ENCODE peak calls at places on chromosomes 12 and 14, in four cellular contexts. One of them, this sample, is unnamed.

GRCh38 chr12:45309826-45310626 is 94.1 kb downstream of the ANO6 start:
- DNase-seq in NCI-H1092 treated with DMSO at 0.1 percent for 48 hours: no peak
- DNase-seq in ELR: no peak
- DNase-seq in GM13976: no peak
- DNase-seq in this sample: peak; percentile 93

GRCh38 chr14:104528496-104528895 is 51.1 kb upstream of the C14orf180 start:
- DNase-seq in NCI-H1092 treated with DMSO at 0.1 percent for 48 hours: no peak
- DNase-seq in ELR: no peak
- DNase-seq in GM13976: no peak
- DNase-seq in this sample: no peak

GRCh38 chr14:28542040-28542439 is 224.5 kb upstream of the FOXG1 start:
- DNase-seq in NCI-H1092 treated with DMSO at 0.1 percent for 48 hours: no peak
- DNase-seq in ELR: no peak
- DNase-seq in GM13976: no peak
- DNase-seq in this sample: no peak

GRCh38 chr14:89399594-89400068 is 17.4 kb downstream of the FOXN3 start:
- DNase-seq in NCI-H1092 treated with DMSO at 0.1 percent for 48 hours: no peak
- DNase-seq in ELR: peak; percentile 22
- DNase-seq in GM13976: no peak
- DNase-seq in this sample: peak; percentile 81

GRCh38 chr14:63663428-63664142 is 21.9 kb upstream of the WDR89 start:
- DNase-seq in NCI-H1092 treated with DMSO at 0.1 percent for 48 hours: no peak
- DNase-seq in ELR: peak; percentile 27
- DNase-seq in GM13976: peak; percentile 25
- DNase-seq in this sample: peak; percentile 35

GRCh38 chr14:95498622-95499353 is 17.7 kb downstream of the SYNE3 start:
- DNase-seq in NCI-H1092 treated with DMSO at 0.1 percent for 48 hours: peak; percentile 65
- DNase-seq in ELR: no peak
- DNase-seq in GM13976: no peak
- DNase-seq in this sample: peak; percentile 63

GRCh38 chr14:60590907-60591510 is 58.3 kb downstream of the SIX1 start:
- DNase-seq in NCI-H1092 treated with DMSO at 0.1 percent for 48 hours: no peak
- DNase-seq in ELR: no peak
- DNase-seq in GM13976: no peak
- DNase-seq in this sample: peak; percentile 41

GRCh38 chr14:54200726-54201125 is 196.1 kb upstream of the CDKN3 start:
- DNase-seq in NCI-H1092 treated with DMSO at 0.1 percent for 48 hours: no peak
- DNase-seq in ELR: peak; percentile 33
- DNase-seq in GM13976: no peak
- DNase-seq in this sample: peak; percentile 93

GRCh38 chr12:88726806-88727722 is 146.8 kb upstream of the KITLG start:
- DNase-seq in NCI-H1092 treated with DMSO at 0.1 percent for 48 hours: no peak
- DNase-seq in ELR: peak; percentile 81
- DNase-seq in GM13976: no peak
- DNase-seq in this sample: peak; percentile 72

GRCh38 chr12:34396006-34396860 is 373.9 kb downstream of the ALG10 start:
- DNase-seq in NCI-H1092 treated with DMSO at 0.1 percent for 48 hours: no peak
- DNase-seq in ELR: no peak
- DNase-seq in GM13976: peak; percentile 6
- DNase-seq in this sample: no peak

GRCh38 chr14:94022532-94023411 is 3.4 kb upstream of the OTUB2 start:
- DNase-seq in NCI-H1092 treated with DMSO at 0.1 percent for 48 hours: no peak
- DNase-seq in ELR: no peak
- DNase-seq in GM13976: no peak
- DNase-seq in this sample: no peak

GRCh38 chr14:54704768-54705167 is 137.8 kb downstream of the SAMD4A start:
- DNase-seq in NCI-H1092 treated with DMSO at 0.1 percent for 48 hours: no peak
- DNase-seq in ELR: no peak
- DNase-seq in GM13976: no peak
- DNase-seq in this sample: no peak

GRCh38 chr12:130357729-130358330 is 20.1 kb downstream of the PIWIL1 start:
- DNase-seq in NCI-H1092 treated with DMSO at 0.1 percent for 48 hours: no peak
- DNase-seq in ELR: no peak
- DNase-seq in GM13976: no peak
- DNase-seq in this sample: no peak

GRCh38 chr14:51872396-51872795 is 12.0 kb downstream of the GNG2 start:
- DNase-seq in NCI-H1092 treated with DMSO at 0.1 percent for 48 hours: peak; percentile 26
- DNase-seq in ELR: no peak
- DNase-seq in GM13976: no peak
- DNase-seq in this sample: no peak

GRCh38 chr12:92675092-92675865 is 27.5 kb upstream of the PLEKHG7 start:
- DNase-seq in NCI-H1092 treated with DMSO at 0.1 percent for 48 hours: no peak
- DNase-seq in ELR: peak; percentile 10
- DNase-seq in GM13976: no peak
- DNase-seq in this sample: no peak

GRCh38 chr14:22282429-22282828 is 306.6 kb downstream of the DAD1 start:
- DNase-seq in NCI-H1092 treated with DMSO at 0.1 percent for 48 hours: no peak
- DNase-seq in ELR: no peak
- DNase-seq in GM13976: peak; percentile 24
- DNase-seq in this sample: no peak

GRCh38 chr12:100190013-100190394 is 10.6 kb upstream of the ACTR6 start:
- DNase-seq in NCI-H1092 treated with DMSO at 0.1 percent for 48 hours: no peak
- DNase-seq in ELR: no peak
- DNase-seq in GM13976: no peak
- DNase-seq in this sample: peak; percentile 3

GRCh38 chr12:50249464-50250229 is 33.7 kb downstream of the LIMA1 start:
- DNase-seq in NCI-H1092 treated with DMSO at 0.1 percent for 48 hours: no peak
- DNase-seq in ELR: no peak
- DNase-seq in GM13976: no peak
- DNase-seq in this sample: no peak

GRCh38 chr14:53758141-53758540 is 198.5 kb downstream of the BMP4 start:
- DNase-seq in NCI-H1092 treated with DMSO at 0.1 percent for 48 hours: no peak
- DNase-seq in ELR: no peak
- DNase-seq in GM13976: no peak
- DNase-seq in this sample: no peak

GRCh38 chr12:95102916-95103671 is 29.7 kb upstream of the NR2C1 start:
- DNase-seq in NCI-H1092 treated with DMSO at 0.1 percent for 48 hours: peak; percentile 78
- DNase-seq in ELR: peak; percentile 97
- DNase-seq in GM13976: peak; percentile 65
- DNase-seq in this sample: peak; percentile 93

GRCh38 chr12:31343139-31343538 is 17.2 kb upstream of the SINHCAF start:
- DNase-seq in NCI-H1092 treated with DMSO at 0.1 percent for 48 hours: no peak
- DNase-seq in ELR: no peak
- DNase-seq in GM13976: no peak
- DNase-seq in this sample: no peak

GRCh38 chr12:121719926-121720414 is 7.4 kb downstream of the TMEM120B start:
- DNase-seq in NCI-H1092 treated with DMSO at 0.1 percent for 48 hours: no peak
- DNase-seq in ELR: peak; percentile 91
- DNase-seq in GM13976: no peak
- DNase-seq in this sample: peak; percentile 88

GRCh38 chr14:31083781-31084180 is 57.6 kb upstream of the STRN3 start:
- DNase-seq in NCI-H1092 treated with DMSO at 0.1 percent for 48 hours: no peak
- DNase-seq in ELR: no peak
- DNase-seq in GM13976: no peak
- DNase-seq in this sample: no peak

GRCh38 chr14:62988967-62989366 is 56.3 kb downstream of the KCNH5 start:
- DNase-seq in NCI-H1092 treated with DMSO at 0.1 percent for 48 hours: no peak
- DNase-seq in ELR: no peak
- DNase-seq in GM13976: no peak
- DNase-seq in this sample: no peak

GRCh38 chr12:18849761-18850160 is 111.8 kb downstream of the CAPZA3 start:
- DNase-seq in NCI-H1092 treated with DMSO at 0.1 percent for 48 hours: no peak
- DNase-seq in ELR: no peak
- DNase-seq in GM13976: no peak
- DNase-seq in this sample: peak; percentile 34

GRCh38 chr14:69076341-69076740 is 76.6 kb downstream of the DCAF5 start:
- DNase-seq in NCI-H1092 treated with DMSO at 0.1 percent for 48 hours: no peak
- DNase-seq in ELR: no peak
- DNase-seq in GM13976: no peak
- DNase-seq in this sample: no peak

GRCh38 chr12:111828338-111828979 is 13.6 kb upstream of the MAPKAPK5 start:
- DNase-seq in NCI-H1092 treated with DMSO at 0.1 percent for 48 hours: no peak
- DNase-seq in ELR: no peak
- DNase-seq in GM13976: no peak
- DNase-seq in this sample: no peak

GRCh38 chr14:72563676-72564075 is 330.2 kb downstream of the DPF3 start:
- DNase-seq in NCI-H1092 treated with DMSO at 0.1 percent for 48 hours: no peak
- DNase-seq in ELR: no peak
- DNase-seq in GM13976: peak; percentile 13
- DNase-seq in this sample: no peak

GRCh38 chr12:28409892-28410291 is 219.6 kb downstream of the CCDC91 start:
- DNase-seq in NCI-H1092 treated with DMSO at 0.1 percent for 48 hours: no peak
- DNase-seq in ELR: peak; percentile 52
- DNase-seq in GM13976: no peak
- DNase-seq in this sample: peak; percentile 15

GRCh38 chr12:8630131-8630530 is 17.5 kb upstream of the AICDA start:
- DNase-seq in NCI-H1092 treated with DMSO at 0.1 percent for 48 hours: no peak
- DNase-seq in ELR: no peak
- DNase-seq in GM13976: no peak
- DNase-seq in this sample: no peak

GRCh38 chr12:94769746-94770396 is 119.5 kb upstream of the TMCC3 start:
- DNase-seq in NCI-H1092 treated with DMSO at 0.1 percent for 48 hours: no peak
- DNase-seq in ELR: no peak
- DNase-seq in GM13976: no peak
- DNase-seq in this sample: no peak

GRCh38 chr14:68948686-68949085 is 30.4 kb downstream of the ACTN1 start:
- DNase-seq in NCI-H1092 treated with DMSO at 0.1 percent for 48 hours: no peak
- DNase-seq in ELR: no peak
- DNase-seq in GM13976: no peak
- DNase-seq in this sample: no peak

GRCh38 chr12:109910969-109911348 is 10.9 kb downstream of the TCHP start:
- DNase-seq in NCI-H1092 treated with DMSO at 0.1 percent for 48 hours: no peak
- DNase-seq in ELR: peak; percentile 70
- DNase-seq in GM13976: no peak
- DNase-seq in this sample: peak; percentile 33

GRCh38 chr12:103392722-103393121 is 103.0 kb downstream of the C12orf42 start:
- DNase-seq in NCI-H1092 treated with DMSO at 0.1 percent for 48 hours: no peak
- DNase-seq in ELR: no peak
- DNase-seq in GM13976: peak; percentile 25
- DNase-seq in this sample: no peak

GRCh38 chr12:81400024-81400423 is 322.1 kb downstream of the ACSS3 start:
- DNase-seq in NCI-H1092 treated with DMSO at 0.1 percent for 48 hours: no peak
- DNase-seq in ELR: no peak
- DNase-seq in GM13976: no peak
- DNase-seq in this sample: no peak

GRCh38 chr12:6437586-6437985 is 7.2 kb upstream of the CD27 start:
- DNase-seq in NCI-H1092 treated with DMSO at 0.1 percent for 48 hours: no peak
- DNase-seq in ELR: no peak
- DNase-seq in GM13976: no peak
- DNase-seq in this sample: no peak